ENCODE peak calls at places on chromosomes 12 and 14, in five cellular contexts. I is tibial nerve; L is aorta; H is CD8-positive, alpha-beta memory T cell; B is heart left ventricle. N is an unnamed sample. For H3K27me3, the result is how much of the 10 kb centered on the place peaks cover.

GRCh38 chr12:108839011-108839889 is 18.1 kb downstream of the SSH1 start:
- DNase-seq in B (peak), H (no peak), I (no peak), L (peak), N (no peak)

GRCh38 chr14:54087376-54087775 is 130.8 kb upstream of the BMP4 start:
- DNase-seq in I (no peak), H (no peak), L (no peak), B (no peak), N (no peak)

GRCh38 chr12:48442191-48442828 is 30.0 kb upstream of the ANP32D start:
- DNase-seq in H (no peak), B (no peak), L (no peak), I (no peak), N (no peak)

GRCh38 chr12:57524814-57525614 is 2.4 kb downstream of the MBD6 start:
- DNase-seq in B (no peak), H (no peak), L (no peak), I (no peak), N (no peak)

GRCh38 chr12:62123721-62124203 is 136.4 kb upstream of the USP15 start:
- DNase-seq in I (peak), L (peak), B (no peak), H (peak), N (no peak)

GRCh38 chr12:66140726-66141125 is 10.2 kb upstream of the LLPH start:
- DNase-seq in H (no peak), L (no peak), B (no peak), I (no peak), N (no peak)

GRCh38 chr14:105748204-105748578 is 221.8 kb downstream of the TMEM121 start:
- DNase-seq in I (no peak), H (no peak), B (no peak), L (no peak), N (no peak)

GRCh38 chr12:98656289-98657101 is 11.4 kb downstream of the APAF1 start:
- DNase-seq in B (no peak), H (no peak), I (no peak), L (no peak), N (no peak)

GRCh38 chr12:63206908-63207307 is 55.9 kb upstream of the AVPR1A start:
- DNase-seq in H (no peak), B (no peak), I (peak), L (no peak), N (no peak)

GRCh38 chr12:33427071-33427470 is 12.5 kb downstream of the SYT10 start:
- DNase-seq in B (no peak), H (no peak), I (no peak), L (no peak), N (no peak)

GRCh38 chr14:23068792-23069412 is 11.6 kb upstream of the CDH24 start:
- DNase-seq in I (peak), B (peak), L (peak), H (peak), N (peak)

GRCh38 chr12:5689773-5690172 is 255.3 kb downstream of the ANO2 start:
- DNase-seq in L (no peak), H (no peak), B (no peak), I (no peak), N (no peak)

GRCh38 chr12:32272465-32272864 is 126.9 kb upstream of the FGD4 start:
- DNase-seq in B (no peak), L (no peak), I (no peak), H (no peak), N (no peak)

GRCh38 chr12:32273063-32273521 is 126.3 kb upstream of the FGD4 start:
- DNase-seq in B (no peak), L (no peak), I (no peak), H (no peak), N (no peak)

GRCh38 chr12:32274665-32275064 is 124.7 kb upstream of the FGD4 start:
- DNase-seq in I (no peak), H (no peak), B (no peak), L (no peak), N (no peak)

GRCh38 chr12:32273712-32274111 is 125.6 kb upstream of the FGD4 start:
- DNase-seq in L (no peak), I (no peak), B (no peak), H (no peak), N (no peak)

GRCh38 chr12:32270818-32271710 is 128.3 kb upstream of the FGD4 start:
- DNase-seq in I (no peak), H (no peak), L (no peak), B (no peak), N (no peak)
- H3K27ac ChIP-seq in I (no peak), H (no peak), L (no peak), B (no peak), N (no peak)

GRCh38 chr12:13982010-13982409 is 608 bp upstream of the GRIN2B start:
- DNase-seq in I (no peak), L (no peak), H (no peak), B (no peak), N (peak)
- H3K27me3 ChIP-seq in I (under half), L (under half), H (under half), B (half or more), N (under half)

GRCh38 chr14:35827678-35828472 is 1.7 kb downstream of the BRMS1L start:
- DNase-seq in B (no peak), I (no peak), H (no peak), L (no peak), N (no peak)

GRCh38 chr14:35826218-35826951 is at the start of gene BRMS1L:
- DNase-seq in H (peak), L (peak), B (peak), I (peak), N (peak)

GRCh38 chr14:35829449-35829848 is 3.3 kb downstream of the BRMS1L start:
- DNase-seq in L (no peak), B (no peak), H (no peak), I (no peak), N (no peak)

GRCh38 chr14:35825968-35826217 is 245 bp upstream of the BRMS1L start:
- DNase-seq in H (no peak), L (no peak), B (no peak), I (no peak), N (no peak)

GRCh38 chr14:35826952-35827416 is 846 bp downstream of the BRMS1L start:
- DNase-seq in L (no peak), I (no peak), B (no peak), H (no peak), N (no peak)
- H3K27ac ChIP-seq in L (no peak), I (peak), B (peak), H (no peak), N (no peak)

DNA sequence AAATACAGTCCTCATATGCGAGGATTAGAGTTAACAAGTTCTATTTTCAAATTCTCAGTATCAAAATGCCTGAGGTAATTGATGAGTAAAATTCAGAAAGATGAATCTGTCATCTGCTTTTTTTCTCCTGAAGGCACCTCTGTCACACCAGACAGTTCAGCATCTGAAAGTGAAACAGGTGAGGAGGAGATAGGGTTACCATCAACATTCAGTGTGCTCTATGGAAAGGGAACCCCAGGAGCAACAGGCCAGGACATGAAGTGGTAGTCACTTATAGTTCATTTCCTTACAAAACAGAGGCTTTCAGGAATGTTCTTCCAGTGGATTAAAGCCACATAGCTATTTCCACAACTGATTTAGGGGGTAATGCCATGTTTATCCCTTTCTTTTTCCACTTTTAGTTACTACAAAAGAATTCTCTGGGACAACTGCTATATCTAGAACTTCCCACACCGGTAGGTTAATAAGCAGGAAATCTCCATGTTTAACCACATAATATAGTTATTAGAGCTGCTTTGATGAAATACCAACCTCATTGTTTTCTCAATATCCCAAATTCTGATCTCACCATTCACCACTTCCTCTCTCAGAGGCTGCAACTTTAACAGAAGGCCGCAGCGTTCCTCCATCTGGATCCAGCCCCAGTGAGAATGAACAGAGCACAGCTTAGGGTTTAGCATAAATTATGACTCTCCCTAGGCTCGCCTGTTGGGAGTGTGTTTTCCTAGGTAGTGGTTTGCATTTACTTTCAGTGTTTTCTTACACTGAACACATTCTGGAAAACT is 177.0 kb upstream of the CNTN1 start:
- DNase-seq in L (no peak), H (no peak), I (no peak), B (no peak), N (no peak)
- H3K27me3 ChIP-seq in L (under half), H (under half), I (under half), B (under half), N (under half)

GRCh38 chr14:38828183-38828877 is 274.7 kb downstream of the SEC23A start:
- DNase-seq in I (no peak), B (no peak), L (no peak), H (no peak), N (no peak)
- H3K27ac ChIP-seq in I (no peak), B (no peak), L (peak), H (no peak), N (no peak)

N was measured in iPS DF 6.9.